ENCODE peak calls at places on chromosomes 1 and 21, in eight cellular contexts. J, O, Q, Z, N, T, K and L are unnamed samples.

GRCh38 chr1:210214573-210215409 is 17.8 kb upstream of the SERTAD4 start:
- DNase-seq in J (no peak), Z (no peak), K (no peak), Q (no peak), O (no peak), N (no peak), T (no peak), L (no peak)

GRCh38 chr1:24117722-24118409 is 5.9 kb upstream of the MYOM3 start:
- DNase-seq in K (no peak), Q (no peak), T (no peak), Z (peak), N (no peak), O (peak), J (no peak), L (no peak)

GRCh38 chr1:43366601-43367025 is 1.2 kb downstream of the ELOVL1 start:
- DNase-seq in J (no peak), O (no peak), T (no peak), Z (no peak), N (no peak), K (no peak), Q (no peak), L (no peak)

GRCh38 chr1:245263701-245264100 is 108.9 kb downstream of the KIF26B start:
- DNase-seq in Q (no peak), J (no peak), N (no peak), T (no peak), O (no peak), Z (no peak), K (no peak), L (no peak)

GRCh38 chr1:159005676-159006075 is 4.0 kb upstream of the IFI16 start:
- DNase-seq in Q (no peak), N (no peak), K (no peak), O (no peak), Z (no peak), J (peak), T (no peak), L (no peak)

GRCh38 chr1:234907585-234908457 is 220.8 kb downstream of the TOMM20 start:
- DNase-seq in T (no peak), Q (no peak), Z (peak), O (no peak), J (no peak), K (no peak), N (no peak), L (no peak)

GRCh38 chr1:193031431-193031830 is 27.7 kb downstream of the UCHL5 start:
- DNase-seq in Q (no peak), K (no peak), N (no peak), J (no peak), T (peak), Z (no peak), O (no peak), L (no peak)

GRCh38 chr1:115647507-115647906 is 5.7 kb downstream of the VANGL1 start:
- DNase-seq in O (no peak), T (peak), Z (no peak), N (no peak), K (no peak), J (no peak), Q (no peak), L (no peak)

GRCh38 chr21:37072239-37072987 is 458 bp downstream of the PIGP start:
- DNase-seq in J (no peak), T (peak), O (peak), Q (no peak), N (peak), Z (no peak), K (no peak), L (no peak)

GRCh38 chr1:186984959-186985358 is 156.2 kb downstream of the PLA2G4A start:
- DNase-seq in Z (no peak), T (no peak), N (no peak), O (no peak), K (no peak), J (no peak), Q (no peak), L (no peak)

GRCh38 chr1:51912881-51913280 is 34.4 kb upstream of the NRDC start:
- DNase-seq in J (no peak), O (no peak), Z (no peak), T (no peak), Q (no peak), K (no peak), N (no peak), L (no peak)

GRCh38 chr1:74485622-74486021 is 26.8 kb downstream of the LRRC53 start:
- DNase-seq in N (no peak), Q (no peak), Z (no peak), T (no peak), O (no peak), J (no peak), K (no peak), L (no peak)

GRCh38 chr1:238962941-238963340 is 423.4 kb upstream of the CHRM3 start:
- DNase-seq in T (no peak), Z (no peak), Q (no peak), N (no peak), J (no peak), O (no peak), K (no peak), L (no peak)